ENCODE peak calls at places on chromosome 19, in seven cellular contexts. O is fibroblast of the aortic adventitia, T is AG04450, J is esophagus muscularis mucosa, K is mucosa of descending colon, E is A673, Y is fibroblast of villous mesenchyme. Q is an unnamed sample.

GRCh38 chr19:48473161-48473966 is 4.2 kb downstream of the CYTH2 start:
- DNase-seq in T (no peak), Y (no peak), E (no peak), K (no peak), J (no peak), O (no peak), Q (no peak)

GRCh38 chr19:16197188-16197621 is 506 bp upstream of the AP1M1 start:
- DNase-seq in O (peak; percentile 94), Y (peak; percentile 58), E (no peak), K (peak; percentile 45), T (peak; percentile 55), J (no peak), Q (peak; percentile 60)

GRCh38 chr19:49387936-49388372 is at the start of gene KASH5:
- DNase-seq in K (peak; percentile 80), J (no peak), Y (peak; percentile 83), O (no peak), T (no peak), E (no peak), Q (peak; percentile 41)

GRCh38 chr19:58364127-58364526 is 1.6 kb upstream of the ZNF497 start:
- DNase-seq in J (no peak), T (no peak), E (no peak), K (no peak), Y (no peak), O (no peak), Q (no peak)

GRCh38 chr19:48390188-48391099 is 907 bp downstream of the KDELR1 start:
- DNase-seq in K (peak; percentile 66), E (peak; percentile 74), Y (peak; percentile 65), T (no peak), J (no peak), O (peak; percentile 51), Q (peak; percentile 58)

GRCh38 chr19:7130043-7130442 is 60.5 kb downstream of the ZNF557 start:
- DNase-seq in E (no peak), T (no peak), K (no peak), O (no peak), J (no peak), Y (no peak), Q (no peak)

GRCh38 chr19:47796785-47797184 is 7.6 kb downstream of the TPRX1 start:
- DNase-seq in K (no peak), J (no peak), Y (no peak), E (no peak), T (no peak), O (no peak), Q (no peak)

GRCh38 chr19:31448221-31448657 is 99.0 kb upstream of the TSHZ3 start:
- DNase-seq in Y (peak; percentile 92), O (peak; percentile 79), J (peak; percentile 92), E (peak; percentile 25), T (peak; percentile 89), K (peak; percentile 25), Q (peak; percentile 93)

GRCh38 chr19:44756089-44756562 is 7.6 kb downstream of the BCL3 start:
- DNase-seq in E (no peak), Y (no peak), K (no peak), O (no peak), T (no peak), J (no peak), Q (no peak)

GRCh38 chr19:9836021-9836420 is 903 bp downstream of the PIN1 start:
- DNase-seq in T (no peak), J (no peak), O (peak; percentile 52), K (no peak), Y (peak; percentile 24), E (peak; percentile 60), Q (peak; percentile 44)

GRCh38 chr19:22491746-22492145 is 69.6 kb upstream of the ZNF98 start:
- DNase-seq in Y (no peak), E (no peak), K (no peak), O (no peak), J (peak; percentile 87), T (no peak), Q (no peak)

DNA sequence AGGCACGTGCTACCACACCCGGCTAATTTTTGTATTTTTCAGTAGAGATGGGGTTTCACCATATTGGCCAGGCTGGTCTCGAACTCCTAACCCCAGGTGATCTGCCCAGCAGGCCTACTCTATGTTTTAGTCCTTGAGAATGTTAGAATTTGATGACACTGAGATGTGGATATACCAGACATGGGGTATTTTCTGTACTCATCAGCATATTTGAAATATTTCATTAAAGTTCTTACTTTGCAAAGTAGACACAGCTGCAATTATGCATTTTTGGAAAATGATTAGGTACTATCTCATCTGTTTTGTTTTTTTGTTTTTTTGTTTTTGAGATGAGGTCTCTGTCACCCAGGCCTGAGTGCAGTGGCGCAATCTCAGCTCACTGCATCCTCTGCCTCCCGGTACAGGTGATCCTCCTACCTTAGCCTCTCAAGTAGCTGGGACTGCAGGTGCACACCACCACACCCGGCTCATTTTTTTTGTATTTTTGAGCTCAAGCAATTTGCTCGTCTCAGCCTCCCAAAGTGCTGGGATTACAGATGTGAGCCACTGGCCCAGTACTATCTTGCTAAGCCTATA is 12.7 kb downstream of the SPINT2 start:
- DNase-seq in T (no peak), O (no peak), Y (no peak), J (no peak), E (no peak), K (no peak), Q (no peak)
- H3K4me3 ChIP-seq in T (no peak overlapping the region), O (no peak overlapping the region), Y (no peak overlapping the region), J (no peak overlapping the region), E (no peak overlapping the region), K (no peak overlapping the region), Q (no peak overlapping the region)

GRCh38 chr19:39350156-39350555 is 7.9 kb downstream of the SAMD4B start:
- DNase-seq in Y (no peak), K (no peak), E (no peak), T (no peak), J (no peak), O (no peak), Q (no peak)

GRCh38 chr19:39355253-39355652 is 13.0 kb downstream of the SAMD4B start:
- DNase-seq in J (no peak), E (no peak), T (no peak), O (no peak), Y (no peak), K (no peak), Q (no peak)

GRCh38 chr19:39349326-39349725 is 7.1 kb downstream of the SAMD4B start:
- DNase-seq in J (no peak), T (no peak), O (no peak), E (no peak), Y (no peak), K (no peak), Q (no peak)

GRCh38 chr19:39352549-39353285 is 10.5 kb downstream of the SAMD4B start:
- DNase-seq in E (no peak), K (no peak), T (no peak), Y (no peak), O (peak; percentile 17), J (no peak), Q (no peak)

DNA sequence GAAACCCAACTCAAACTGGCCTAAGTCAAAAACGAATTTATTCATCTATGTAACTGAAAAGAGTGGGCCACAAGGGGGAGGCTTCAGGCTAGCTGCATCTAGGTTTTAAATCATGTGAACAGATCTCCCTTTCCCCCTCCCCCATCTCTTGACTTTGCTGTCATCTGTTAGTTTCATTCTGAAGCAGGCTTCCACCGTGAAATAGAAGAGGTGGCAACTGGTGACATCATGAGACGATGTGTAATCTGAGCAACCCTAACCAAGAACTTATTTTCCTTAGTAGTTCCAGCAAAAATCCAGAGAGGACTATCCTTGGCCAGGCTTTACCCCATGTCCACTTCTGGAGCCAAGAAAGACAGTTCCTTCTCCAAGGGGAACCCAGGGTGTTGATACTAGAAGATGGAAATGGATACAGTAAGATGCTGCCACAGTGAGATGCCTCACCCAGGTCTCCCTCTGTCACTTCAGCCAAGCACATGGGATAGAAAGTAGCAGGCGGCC is 9.4 kb downstream of the SAMD4B start:
- DNase-seq in T (no peak), Y (peak; percentile 48), O (peak; percentile 46), E (no peak), K (no peak), J (no peak), Q (no peak)
- TF ChIP-seq CTCF in T (no peak), Y (no peak), O (peak; percentile 18), E (no peak), K (no peak), J (no peak), Q (no peak)

GRCh38 chr19:13014101-13014920 is 19.0 kb downstream of the NFIX start:
- DNase-seq in K (no peak), O (peak; percentile 66), T (no peak), Y (peak; percentile 57), J (no peak), E (peak; percentile 50), Q (peak; percentile 49)

GRCh38 chr19:13012390-13012689 is 17.1 kb downstream of the NFIX start:
- DNase-seq in J (no peak), Y (no peak), E (no peak), O (no peak), K (no peak), T (no peak), Q (no peak)

GRCh38 chr19:13013649-13014048 is 18.4 kb downstream of the NFIX start:
- DNase-seq in Y (no peak), O (peak; percentile 65), J (no peak), T (no peak), K (no peak), E (no peak), Q (no peak)

GRCh38 chr19:13011653-13012389 is 16.5 kb downstream of the NFIX start:
- DNase-seq in O (no peak), E (no peak), K (no peak), T (no peak), Y (no peak), J (no peak), Q (no peak)

DNA sequence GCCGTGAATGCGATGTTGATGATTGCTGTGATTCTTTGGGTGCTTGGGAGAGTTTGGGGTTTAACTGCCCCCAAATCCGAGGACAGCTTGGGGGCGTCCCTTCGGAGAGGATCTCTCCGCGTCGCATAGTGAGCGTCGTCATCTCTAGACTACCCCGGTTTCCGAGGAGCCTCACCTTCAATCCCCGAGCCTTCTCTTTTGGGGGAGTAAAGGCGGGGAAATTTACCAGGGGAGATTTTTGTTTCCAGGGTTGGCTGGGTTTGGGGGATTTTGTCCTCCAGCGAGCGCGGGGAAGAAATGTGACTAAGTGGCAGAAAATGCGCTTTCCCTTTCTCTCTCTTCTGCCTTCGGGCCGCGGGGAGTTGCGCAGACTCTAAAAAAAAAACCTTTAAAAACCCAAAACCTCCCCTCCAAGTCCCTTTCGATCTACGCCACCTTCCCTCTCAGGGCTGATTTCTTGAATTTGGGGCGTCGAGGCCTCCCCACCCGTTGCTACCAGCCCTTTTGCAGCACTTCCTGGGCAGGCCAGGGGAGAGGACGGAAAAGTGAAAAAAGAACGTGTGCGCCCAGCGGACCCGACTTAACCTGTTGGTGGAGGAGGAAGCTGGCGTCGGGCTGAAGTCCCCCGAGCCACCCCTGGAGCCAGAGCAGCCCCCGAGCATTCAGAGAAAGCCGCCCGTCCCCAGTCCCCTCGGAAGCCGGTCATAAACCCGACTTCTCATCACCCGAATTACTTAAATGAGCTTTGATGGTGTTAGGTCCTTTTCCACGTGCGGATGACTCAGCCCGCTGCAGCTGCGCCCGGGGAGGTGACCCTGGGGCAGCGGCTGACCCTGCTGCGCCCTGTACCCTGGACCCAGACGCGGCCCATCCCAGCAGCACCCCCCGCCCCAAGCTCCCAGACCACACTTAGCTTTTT is 17.7 kb downstream of the NFIX start:
- DNase-seq in K (peak; percentile 73), E (peak; percentile 39), J (no peak), T (no peak), O (peak; percentile 85), Y (peak; percentile 92), Q (peak; percentile 67)
- H3K4me3 ChIP-seq in K (no peak overlapping the region), E (peak overlapping the region; percentile 38), J (peak overlapping the region; percentile 55), T (peak overlapping the region; percentile 52), O (peak overlapping the region; percentile 63), Y (peak overlapping the region; percentile 53), Q (peak overlapping the region; percentile 47)

DNA sequence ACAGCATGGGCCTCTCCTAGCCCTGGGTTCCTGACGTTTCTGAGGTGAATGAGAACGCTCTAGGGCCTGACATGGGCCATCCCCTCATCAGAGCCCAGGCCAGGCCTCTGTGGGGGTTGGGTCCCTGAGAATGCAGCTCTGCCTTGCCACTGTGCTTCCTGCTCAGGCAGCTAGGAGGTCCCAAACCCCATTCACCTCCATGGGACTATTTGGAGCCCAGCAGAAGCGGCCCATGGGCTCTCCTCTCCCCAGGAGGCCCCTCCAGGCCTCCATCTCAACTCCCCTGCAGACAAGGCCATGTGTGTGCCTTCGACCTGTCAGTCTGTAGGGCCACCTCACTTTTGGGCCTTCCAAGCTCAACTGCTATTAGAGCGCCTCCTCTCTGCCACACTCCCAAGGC is 36.9 kb downstream of the ELL start:
- DNase-seq in E (no peak), J (no peak), T (no peak), O (no peak), K (no peak), Y (no peak), Q (no peak)
- TF ChIP-seq CTCF in E (no peak), J (no peak), T (no peak), O (no peak), K (no peak), Y (no peak), Q (no peak)